ENCODE peak calls at places on chromosomes 3 and 15, in eight cellular contexts. Q, D, A, L, K, E, U and W are unnamed samples.

GRCh38 chr15:71810256-71811035 is at the start of gene NR2E3:
- DNase-seq in Q (no peak), D (no peak), A (peak), L (no peak), K (no peak), E (no peak), U (no peak), W (no peak)

GRCh38 chr3:102163818-102164154 is 271.0 kb upstream of the ZPLD1 start:
- DNase-seq in Q (no peak), D (no peak), A (no peak), L (no peak), K (no peak), E (no peak), U (no peak), W (no peak)

GRCh38 chr15:100928632-100929280 is 9.6 kb downstream of the LRRK1 start:
- DNase-seq in Q (no peak), D (no peak), A (no peak), L (peak), K (no peak), E (no peak), U (no peak), W (no peak)

GRCh38 chr3:40179016-40179415 is 130.5 kb upstream of the EIF1B start:
- DNase-seq in Q (no peak), D (peak), A (peak), L (peak), K (peak), E (peak), U (peak), W (peak)

GRCh38 chr3:195042741-195043611 is 228.0 kb downstream of the XXYLT1 start:
- DNase-seq in Q (no peak), D (no peak), A (no peak), L (no peak), K (no peak), E (no peak), U (no peak), W (no peak)

GRCh38 chr3:48521635-48522034 is 17.7 kb upstream of the SHISA5 start:
- DNase-seq in Q (no peak), D (no peak), A (no peak), L (no peak), K (no peak), E (no peak), U (no peak), W (no peak)

GRCh38 chr3:191376742-191377141 is 46.4 kb upstream of the UTS2B start:
- DNase-seq in Q (peak), D (no peak), A (no peak), L (no peak), K (no peak), E (peak), U (peak), W (no peak)

GRCh38 chr15:96274698-96275097 is 55.8 kb upstream of the NR2F2 start:
- DNase-seq in Q (peak), D (no peak), A (no peak), L (no peak), K (no peak), E (no peak), U (no peak), W (no peak)

GRCh38 chr15:66401130-66402021 is 14.7 kb downstream of the MAP2K1 start:
- DNase-seq in Q (peak), D (no peak), A (no peak), L (peak), K (peak), E (no peak), U (no peak), W (no peak)

GRCh38 chr15:48250640-48251076 is 44.6 kb downstream of the SLC12A1 start:
- DNase-seq in Q (peak), D (no peak), A (peak), L (peak), K (peak), E (peak), U (peak), W (peak)